ENCODE peak calls at places on chromosomes 7 and 10, in eight cellular contexts. L is ovary, T is lower leg skin, O is right lobe of liver, A is HCT116, K is prostate gland, I is A549, Q is body of pancreas. X is an unnamed sample.

GRCh38 chr7:155538293-155538692 is 8.1 kb downstream of the CNPY1 start:
- DNase-seq in L (no peak), T (no peak), O (no peak), A (no peak), K (no peak), I (no peak), Q (no peak), X (no peak)

GRCh38 chr7:19519443-19519977 is 189.3 kb downstream of the POLR1F start:
- DNase-seq in L (no peak), T (no peak), O (no peak), A (no peak), K (no peak), I (no peak), Q (no peak), X (no peak)

GRCh38 chr7:44307301-44307900 is 18.0 kb downstream of the CAMK2B start:
- DNase-seq in L (peak), T (peak), O (no peak), A (peak), K (no peak), I (peak), Q (no peak), X (no peak)

GRCh38 chr10:66837990-66838389 is 87.8 kb upstream of the LRRTM3 start:
- DNase-seq in L (no peak), T (no peak), O (no peak), A (no peak), K (no peak), I (no peak), Q (no peak), X (no peak)

GRCh38 chr10:96025566-96025965 is 17.8 kb upstream of the CCNJ start:
- DNase-seq in L (no peak), T (no peak), O (no peak), A (peak), K (no peak), I (peak), Q (no peak), X (no peak)

GRCh38 chr7:1933066-1933835 is 263.2 kb downstream of the ELFN1 start:
- DNase-seq in L (no peak), T (no peak), O (no peak), A (no peak), K (no peak), I (no peak), Q (no peak), X (no peak)

GRCh38 chr7:45567713-45568112 is 6.5 kb upstream of the ADCY1 start:
- DNase-seq in L (no peak), T (peak), O (no peak), A (no peak), K (no peak), I (no peak), Q (no peak), X (no peak)

GRCh38 chr10:104622598-104623209 is 18.4 kb upstream of the SORCS3 start:
- DNase-seq in L (no peak), T (no peak), O (peak), A (peak), K (no peak), I (peak), Q (peak), X (no peak)

GRCh38 chr10:110643670-110644597 is at the start of gene RBM20:
- DNase-seq in L (no peak), T (no peak), O (peak), A (no peak), K (no peak), I (no peak), Q (peak), X (peak)

GRCh38 chr10:86979296-86979818 is 11.1 kb downstream of the ADIRF start:
- DNase-seq in L (no peak), T (no peak), O (no peak), A (no peak), K (no peak), I (no peak), Q (no peak), X (no peak)

GRCh38 chr7:2967238-2967637 is 76.4 kb downstream of the CARD11 start:
- DNase-seq in L (no peak), T (peak), O (no peak), A (no peak), K (no peak), I (no peak), Q (no peak), X (no peak)

GRCh38 chr7:39749717-39750116 is 126.3 kb downstream of the RALA start:
- DNase-seq in L (no peak), T (no peak), O (no peak), A (no peak), K (no peak), I (no peak), Q (no peak), X (no peak)

GRCh38 chr7:96996111-96996936 is 9.0 kb upstream of the DLX6 start:
- DNase-seq in L (no peak), T (no peak), O (no peak), A (no peak), K (no peak), I (no peak), Q (no peak), X (no peak)

GRCh38 chr7:1952781-1953180 is 280.0 kb downstream of the MAD1L1 start:
- DNase-seq in L (no peak), T (no peak), O (no peak), A (no peak), K (no peak), I (no peak), Q (no peak), X (no peak)

GRCh38 chr7:132298782-132299181 is 277.5 kb downstream of the PLXNA4 start:
- DNase-seq in L (no peak), T (no peak), O (no peak), A (no peak), K (no peak), I (no peak), Q (no peak), X (no peak)

GRCh38 chr7:8070451-8071180 is 102.0 kb downstream of the GLCCI1 start:
- DNase-seq in L (no peak), T (no peak), O (no peak), A (no peak), K (no peak), I (no peak), Q (no peak), X (no peak)

GRCh38 chr10:52571018-52571417 is 201.6 kb downstream of the MBL2 start:
- DNase-seq in L (no peak), T (no peak), O (no peak), A (no peak), K (no peak), I (no peak), Q (no peak), X (no peak)

GRCh38 chr7:122013070-122013469 is 131.0 kb downstream of the AASS start:
- DNase-seq in L (no peak), T (no peak), O (no peak), A (no peak), K (no peak), I (no peak), Q (no peak), X (no peak)

GRCh38 chr7:155017834-155018233 is 14.9 kb upstream of the PAXIP1 start:
- DNase-seq in L (no peak), T (no peak), O (no peak), A (no peak), K (no peak), I (no peak), Q (no peak), X (no peak)

GRCh38 chr10:46544989-46545791 is 11.3 kb downstream of the GPRIN2 start:
- DNase-seq in L (peak), T (peak), O (peak), A (peak), K (no peak), I (peak), Q (no peak), X (peak)

GRCh38 chr7:10300557-10300956 is 673.1 kb upstream of the PHF14 start:
- DNase-seq in L (no peak), T (no peak), O (no peak), A (no peak), K (no peak), I (no peak), Q (peak), X (no peak)

GRCh38 chr10:106931159-106931852 is 233.2 kb downstream of the SORCS1 start:
- DNase-seq in L (no peak), T (no peak), O (peak), A (no peak), K (no peak), I (no peak), Q (no peak), X (peak)

GRCh38 chr7:107269815-107270214 is 101.0 kb downstream of the HBP1 start:
- DNase-seq in L (no peak), T (no peak), O (no peak), A (no peak), K (no peak), I (no peak), Q (no peak), X (no peak)

GRCh38 chr10:101887762-101888161 is 44.2 kb upstream of the KCNIP2 start:
- DNase-seq in L (no peak), T (no peak), O (no peak), A (no peak), K (no peak), I (no peak), Q (no peak), X (no peak)

GRCh38 chr7:124701955-124702354 is 63.6 kb downstream of the GPR37 start:
- DNase-seq in L (no peak), T (no peak), O (no peak), A (no peak), K (no peak), I (no peak), Q (no peak), X (no peak)

GRCh38 chr10:15387021-15387420 is 15.9 kb upstream of the FAM171A1 start:
- DNase-seq in L (no peak), T (no peak), O (no peak), A (no peak), K (no peak), I (no peak), Q (no peak), X (no peak)

GRCh38 chr10:102452672-102453340 is 1.5 kb upstream of the C10orf95 start:
- DNase-seq in L (no peak), T (peak), O (no peak), A (peak), K (no peak), I (no peak), Q (no peak), X (no peak)

GRCh38 chr7:79453558-79454324 is at the start of gene MAGI2:
- DNase-seq in L (peak), T (peak), O (peak), A (no peak), K (peak), I (no peak), Q (peak), X (peak)

GRCh38 chr7:121385800-121386179 is 10.3 kb downstream of the FAM3C start:
- DNase-seq in L (no peak), T (no peak), O (no peak), A (no peak), K (no peak), I (no peak), Q (no peak), X (no peak)

GRCh38 chr7:108109216-108109908 is 20.8 kb downstream of the LAMB4 start:
- DNase-seq in L (no peak), T (no peak), O (no peak), A (peak), K (no peak), I (peak), Q (peak), X (no peak)

GRCh38 chr7:130852867-130853266 is 118.9 kb upstream of the KLF14 start:
- DNase-seq in L (no peak), T (no peak), O (no peak), A (no peak), K (no peak), I (no peak), Q (no peak), X (no peak)

GRCh38 chr7:130854481-130854880 is 120.5 kb upstream of the KLF14 start:
- DNase-seq in L (no peak), T (no peak), O (no peak), A (no peak), K (no peak), I (no peak), Q (no peak), X (no peak)

GRCh38 chr7:130850960-130851359 is 117.0 kb upstream of the KLF14 start:
- DNase-seq in L (no peak), T (no peak), O (no peak), A (no peak), K (no peak), I (no peak), Q (no peak), X (no peak)

GRCh38 chr7:130856866-130857265 is 122.9 kb upstream of the KLF14 start:
- DNase-seq in L (no peak), T (no peak), O (no peak), A (no peak), K (no peak), I (no peak), Q (no peak), X (no peak)

GRCh38 chr7:130853503-130854279 is 119.7 kb upstream of the KLF14 start:
- DNase-seq in L (no peak), T (no peak), O (no peak), A (peak), K (no peak), I (peak), Q (no peak), X (no peak)
- TF ChIP-seq POLR2A in L (no peak), T (no peak), O (no peak), A (no peak), K (no peak), I (no peak), Q (no peak), X (no peak)

GRCh38 chr10:119654540-119654939 is 3.4 kb downstream of the BAG3 start:
- DNase-seq in L (no peak), T (no peak), O (peak), A (no peak), K (peak), I (peak), Q (peak), X (peak)
- H3K4me3 ChIP-seq in L (no peak), T (no peak), O (no peak), A (no peak), K (no peak), I (peak), Q (no peak), X (peak)

GRCh38 chr7:100158229-100159098 is at the start of gene TRAPPC14:
- DNase-seq in L (peak), T (peak), O (peak), A (no peak), K (peak), I (peak), Q (peak), X (peak)
- TF ChIP-seq POLR2A in L (peak), T (no peak), O (peak), A (peak), K (peak), I (peak), Q (peak), X (no peak)

GRCh38 chr10:115992554-115992953 is 280.5 kb downstream of the GFRA1 start:
- DNase-seq in L (no peak), T (no peak), O (no peak), A (no peak), K (no peak), I (no peak), Q (no peak), X (no peak)
- H3K4me3 ChIP-seq in L (no peak), T (no peak), O (no peak), A (no peak), K (no peak), I (no peak), Q (no peak), X (no peak)

GRCh38 chr10:68955786-68956532 is at the start of gene DDX21:
- DNase-seq in L (peak), T (peak), O (peak), A (peak), K (peak), I (peak), Q (peak), X (peak)
- TF ChIP-seq POLR2A in L (peak), T (no peak), O (peak), A (peak), K (peak), I (peak), Q (peak), X (peak)

GRCh38 chr10:114538544-114538906 is 119.5 kb downstream of the ABLIM1 start:
- DNase-seq in L (no peak), T (no peak), O (no peak), A (no peak), K (peak), I (no peak), Q (peak), X (no peak)
- H3K4me3 ChIP-seq in L (no peak), T (no peak), O (no peak), A (no peak), K (no peak), I (no peak), Q (no peak), X (no peak)